ENCODE peak calls at places on chromosome 7, in five cellular contexts. O is A549, X is HCT116, Z is prostate gland, N is ovary. E is an unnamed sample.

GRCh38 chr7:82362129-82362528 is 81.4 kb downstream of the CACNA2D1 start:
- DNase-seq in O (no peak), X (no peak), Z (no peak), N (no peak), E (no peak)

GRCh38 chr7:78489851-78490250 is 691.3 kb downstream of the PHTF2 start:
- DNase-seq in O (no peak), X (no peak), Z (no peak), N (no peak), E (no peak)

GRCh38 chr7:106111671-106112117 is 418 bp downstream of the SYPL1 start:
- DNase-seq in O (peak; percentile 50), X (peak; percentile 26), Z (no peak), N (no peak), E (peak; percentile 83)

GRCh38 chr7:108723343-108723957 is 153.8 kb downstream of the DNAJB9 start:
- DNase-seq in O (no peak), X (no peak), Z (no peak), N (no peak), E (no peak)

GRCh38 chr7:51326646-51327286 is 10.2 kb upstream of the COBL start:
- DNase-seq in O (no peak), X (no peak), Z (no peak), N (no peak), E (no peak)

GRCh38 chr7:18109762-18110161 is 82.1 kb upstream of the PRPS1L1 start:
- DNase-seq in O (no peak), X (no peak), Z (no peak), N (no peak), E (no peak)

GRCh38 chr7:86668315-86668714 is 24.6 kb downstream of the GRM3 start:
- DNase-seq in O (no peak), X (no peak), Z (no peak), N (no peak), E (no peak)

GRCh38 chr7:11298220-11298619 is 324.5 kb downstream of the PHF14 start:
- DNase-seq in O (no peak), X (no peak), Z (no peak), N (no peak), E (no peak)

GRCh38 chr7:45651056-45651444 is 76.9 kb downstream of the ADCY1 start:
- DNase-seq in O (no peak), X (no peak), Z (no peak), N (no peak), E (no peak)

GRCh38 chr7:127857464-127857841 is 173.8 kb downstream of the LRRC4 start:
- DNase-seq in O (no peak), X (no peak), Z (no peak), N (no peak), E (no peak)

GRCh38 chr7:120028636-120029035 is 244.3 kb upstream of the KCND2 start:
- DNase-seq in O (no peak), X (no peak), Z (no peak), N (no peak), E (no peak)

GRCh38 chr7:131302876-131303707 is 24.6 kb upstream of the MKLN1 start:
- DNase-seq in O (peak; percentile 28), X (peak; percentile 39), Z (peak; percentile 57), N (no peak), E (no peak)

GRCh38 chr7:52775881-52776280 is 259.6 kb upstream of the POM121L12 start:
- DNase-seq in O (no peak), X (no peak), Z (no peak), N (no peak), E (no peak)

GRCh38 chr7:106405697-106406141 is 120.9 kb upstream of the NAMPT start:
- DNase-seq in O (no peak), X (no peak), Z (no peak), N (no peak), E (no peak)

GRCh38 chr7:101740981-101741725 is 76.3 kb upstream of the CUX1 start:
- DNase-seq in O (no peak), X (no peak), Z (no peak), N (no peak), E (no peak)

GRCh38 chr7:52992479-52993195 is 42.8 kb upstream of the POM121L12 start:
- DNase-seq in O (no peak), X (no peak), Z (no peak), N (no peak), E (peak; percentile 31)

GRCh38 chr7:116738378-116738777 is 66.4 kb downstream of the MET start:
- DNase-seq in O (no peak), X (no peak), Z (no peak), N (no peak), E (no peak)

GRCh38 chr7:123871998-123872867 is 27.3 kb downstream of the HYAL4 start:
- DNase-seq in O (peak; percentile 31), X (peak; percentile 51), Z (peak; percentile 19), N (peak; percentile 31), E (peak; percentile 19)

GRCh38 chr7:42227931-42228591 is 8.9 kb downstream of the GLI3 start:
- DNase-seq in O (no peak), X (no peak), Z (no peak), N (peak; percentile 48), E (no peak)

GRCh38 chr7:82360591-82361386 is 82.8 kb downstream of the CACNA2D1 start:
- DNase-seq in O (no peak), X (no peak), Z (no peak), N (no peak), E (no peak)

DNA sequence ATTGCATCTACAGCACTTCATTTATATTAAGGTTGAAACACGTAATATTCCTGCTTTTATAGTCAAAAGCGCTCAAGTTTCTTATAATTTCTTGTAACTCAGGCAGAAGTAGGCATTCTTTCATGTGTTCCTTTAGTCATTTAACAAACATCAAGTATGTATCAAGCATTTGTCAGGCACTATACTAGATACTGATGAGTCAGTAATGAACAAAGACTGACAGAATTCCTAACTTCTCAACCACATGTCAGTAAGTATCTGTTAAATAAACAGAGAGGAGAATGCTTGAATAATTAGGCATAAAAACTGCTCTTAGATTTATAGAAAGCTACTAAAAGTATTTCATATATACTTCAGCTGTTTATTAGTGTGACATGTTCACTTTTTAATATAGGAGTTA is 9.9 kb downstream of the CRPPA start:
- DNase-seq in O (no peak), X (no peak), Z (no peak), N (no peak), E (no peak)
- H3K4me1 ChIP-seq in O (no peaks in the 10 kb centered on the region), X (no peaks in the 10 kb centered on the region), Z (no peaks in the 10 kb centered on the region), N (no peaks in the 10 kb centered on the region), E (no peaks in the 10 kb centered on the region)

GRCh38 chr7:76397409-76398183 is 11.9 kb downstream of the SSC4D start:
- DNase-seq in O (peak; percentile 84), X (no peak), Z (peak; percentile 52), N (peak; percentile 88), E (peak; percentile 70)
- TF ChIP-seq POLR2A in O (peak; percentile 63), X (no peak), Z (no peak), N (no peak), E (no peak)

GRCh38 chr7:132614428-132615076 is 38.3 kb upstream of the PLXNA4 start:
- DNase-seq in O (no peak), X (no peak), Z (no peak), N (peak; percentile 22), E (no peak)
- H3K4me3 ChIP-seq in O (no peak overlapping the region), X (no peak overlapping the region), Z (no peak overlapping the region), N (no peak overlapping the region), E (peak overlapping the region; percentile 21)

GRCh38 chr7:23804707-23805106 is 94.7 kb downstream of the STK31 start:
- DNase-seq in O (no peak), X (no peak), Z (no peak), N (no peak), E (no peak)
- H3K4me1 ChIP-seq in O (no peaks in the 10 kb centered on the region), X (no peaks in the 10 kb centered on the region), Z (no peaks in the 10 kb centered on the region), N (no peaks in the 10 kb centered on the region), E (no peaks in the 10 kb centered on the region)

DNA sequence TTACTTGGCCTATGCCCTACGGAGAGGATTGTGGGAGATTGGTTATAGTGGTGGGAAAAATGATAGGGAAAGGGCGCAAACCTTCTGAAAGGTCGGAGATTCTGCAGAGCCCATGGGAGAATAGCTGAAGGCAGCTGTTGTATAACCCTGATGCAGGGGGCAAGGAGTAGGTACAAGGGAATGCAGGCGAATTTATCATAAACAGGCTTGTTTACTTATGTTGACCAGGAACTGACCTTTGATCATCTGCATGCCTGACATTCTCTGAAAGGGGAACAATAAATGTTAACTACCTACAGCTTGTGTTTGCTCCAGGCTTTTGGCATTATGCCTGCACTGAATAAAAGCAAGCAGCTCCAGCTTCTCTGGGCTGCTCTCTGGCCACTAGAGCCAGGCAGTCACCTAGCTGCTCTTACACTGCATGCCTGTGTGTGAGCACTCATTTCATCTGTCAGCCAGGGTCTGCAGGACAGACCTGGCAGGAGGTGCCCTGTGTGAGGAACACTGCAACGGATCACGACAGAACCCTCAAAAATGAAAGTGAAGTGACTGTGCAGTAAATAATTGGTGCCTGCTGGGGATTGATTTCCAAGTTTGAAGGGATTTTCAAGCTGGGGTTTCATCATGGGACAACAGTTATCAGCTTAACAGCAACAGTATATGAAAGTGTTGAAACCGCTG is 31.1 kb upstream of the ABCA13 start:
- DNase-seq in O (no peak), X (no peak), Z (no peak), N (no peak), E (no peak)
- TF ChIP-seq POLR2A in O (no peak), X (no peak), Z (no peak), N (no peak), E (no peak)

GRCh38 chr7:35971133-35971995 is 170.5 kb downstream of the SEPTIN7 start:
- DNase-seq in O (no peak), X (no peak), Z (no peak), N (no peak), E (no peak)
- H3K4me3 ChIP-seq in O (peak overlapping the region; percentile 33), X (no peak overlapping the region), Z (no peak overlapping the region), N (no peak overlapping the region), E (peak overlapping the region; percentile 32)

GRCh38 chr7:150337659-150338081 is 3.8 kb downstream of the RARRES2 start:
- DNase-seq in O (no peak), X (no peak), Z (no peak), N (no peak), E (no peak)
- H3K4me1 ChIP-seq in O (no peaks in the 10 kb centered on the region), X (no peaks in the 10 kb centered on the region), Z (no peaks in the 10 kb centered on the region), N (peaks cover 26% of the 10 kb centered on the region), E (peaks cover 11% of the 10 kb centered on the region)

GRCh38 chr7:73828107-73828803 is 2.5 kb upstream of the CLDN4 start:
- DNase-seq in O (peak; percentile 67), X (peak; percentile 90), Z (peak; percentile 72), N (no peak), E (no peak)
- TF ChIP-seq POLR2A in O (no peak), X (peak; percentile 55), Z (peak; percentile 43), N (no peak), E (no peak)